ENCODE peak calls at places on chromosomes 12 and 14, in six cellular contexts. D is effector memory CD4-positive, alpha-beta T cell; V is MM.1S; O is cardiac muscle cell; I is cardiac fibroblast; J is brain microvascular endothelial cell. F is an unnamed sample.

GRCh38 chr14:21026988-21027315 is 2.1 kb upstream of the NDRG2 start:
- DNase-seq in O (no peak), V (no peak), I (peak; percentile 38), D (no peak), J (no peak), F (no peak)

GRCh38 chr12:96776908-96777307 is 130.1 kb upstream of the NEDD1 start:
- DNase-seq in O (no peak), J (no peak), D (no peak), I (no peak), V (peak; percentile 17), F (no peak)

GRCh38 chr14:57737598-57737997 is 128.3 kb downstream of the SLC35F4 start:
- DNase-seq in J (no peak), I (no peak), D (no peak), O (no peak), V (no peak), F (no peak)

GRCh38 chr12:64459388-64460024 is 7.6 kb downstream of the TBK1 start:
- DNase-seq in O (no peak), I (no peak), J (no peak), V (peak; percentile 23), D (no peak), F (no peak)

GRCh38 chr12:120252071-120252906 is 13.2 kb downstream of the PXN start:
- DNase-seq in D (peak; percentile 70), V (no peak), O (no peak), I (no peak), J (no peak), F (peak; percentile 87)

GRCh38 chr12:112153181-112153899 is 28.0 kb downstream of the TRAFD1 start:
- DNase-seq in O (no peak), J (no peak), I (no peak), D (no peak), V (no peak), F (no peak)

GRCh38 chr12:108430245-108430644 is 84.8 kb upstream of the FICD start:
- DNase-seq in O (no peak), I (peak; percentile 4), D (no peak), J (no peak), V (no peak), F (peak; percentile 5)

GRCh38 chr14:68268719-68269118 is 449.1 kb downstream of the RAD51B start:
- DNase-seq in O (no peak), V (no peak), J (no peak), D (no peak), I (peak; percentile 44), F (no peak)

GRCh38 chr12:55822228-55822627 is 4.4 kb downstream of the ORMDL2 start:
- DNase-seq in O (peak; percentile 42), D (no peak), V (no peak), I (no peak), J (no peak), F (no peak)

GRCh38 chr12:24480766-24481449 is 468.0 kb downstream of the BCAT1 start:
- DNase-seq in J (peak; percentile 22), I (no peak), D (no peak), V (no peak), O (no peak), F (no peak)

GRCh38 chr14:53391631-53392030 is 238.5 kb upstream of the DDHD1 start:
- DNase-seq in V (no peak), J (peak; percentile 75), I (peak; percentile 27), D (no peak), O (no peak), F (no peak)

GRCh38 chr12:64042901-64043300 is 179.2 kb downstream of the KICS2 start:
- DNase-seq in D (no peak), V (no peak), J (no peak), O (no peak), I (peak; percentile 83), F (no peak)

GRCh38 chr12:53051058-53051880 is 1.4 kb downstream of the TNS2 start:
- DNase-seq in J (peak; percentile 63), I (peak; percentile 75), O (no peak), D (no peak), V (no peak), F (no peak)

GRCh38 chr14:75442642-75443041 is 14.8 kb downstream of the JDP2 start:
- DNase-seq in J (no peak), V (no peak), I (peak; percentile 58), D (no peak), O (no peak), F (no peak)

GRCh38 chr12:120817559-120818330 is 86.4 kb downstream of the SPPL3 start:
- DNase-seq in I (no peak), D (no peak), V (no peak), O (no peak), J (no peak), F (no peak)

GRCh38 chr12:101995684-101996083 is 66.1 kb downstream of the WASHC3 start:
- DNase-seq in J (no peak), I (no peak), V (no peak), D (no peak), O (no peak), F (no peak)

GRCh38 chr12:58086006-58086405 is 144.6 kb downstream of the ATP23 start:
- DNase-seq in D (no peak), V (no peak), I (no peak), O (no peak), J (no peak), F (no peak)

GRCh38 chr14:75307700-75308379 is 29.2 kb downstream of the FOS start:
- DNase-seq in J (peak; percentile 73), D (peak; percentile 44), O (peak; percentile 94), I (peak; percentile 90), V (peak; percentile 44), F (peak; percentile 51)

GRCh38 chr14:101845496-101845895 is 84.0 kb downstream of the PPP2R5C start:
- DNase-seq in J (no peak), O (no peak), V (no peak), D (no peak), I (no peak), F (no peak)
- H3K4me3 ChIP-seq in J (no peak overlapping the region), O (no peak overlapping the region), V (no peak overlapping the region), D (no peak overlapping the region), I (no peak overlapping the region), F (no peak overlapping the region)

GRCh38 chr14:70803321-70804110 is 5.8 kb downstream of the MAP3K9 start:
- DNase-seq in O (no peak), I (no peak), D (no peak), V (no peak), J (no peak), F (no peak)
- H3K4me3 ChIP-seq in O (no peak overlapping the region), I (no peak overlapping the region), D (no peak overlapping the region), V (no peak overlapping the region), J (no peak overlapping the region), F (no peak overlapping the region)

DNA sequence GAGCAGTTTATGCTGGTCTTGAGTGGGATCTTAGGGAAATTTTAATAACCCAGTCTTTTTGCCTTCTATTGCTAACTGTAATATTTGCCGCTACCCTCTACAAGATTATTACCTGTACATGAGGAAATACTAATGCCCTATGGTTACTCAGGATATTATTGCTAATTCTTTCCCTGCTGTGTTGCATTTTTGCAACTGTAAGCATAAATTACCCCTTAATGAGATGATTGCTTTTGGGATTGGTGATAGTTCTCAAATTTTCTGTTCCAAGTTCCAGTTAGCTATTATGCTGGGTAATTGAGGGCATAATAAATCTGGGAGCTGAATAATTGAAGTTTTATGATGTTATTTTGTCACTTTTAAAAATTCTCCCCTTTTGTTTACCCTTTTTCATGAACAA is 22.0 kb downstream of the ATF7IP start:
- DNase-seq in D (no peak), I (no peak), J (no peak), V (no peak), O (no peak), F (no peak)
- H3K4me3 ChIP-seq in D (peak overlapping the region; percentile 38), I (no peak overlapping the region), J (no peak overlapping the region), V (no peak overlapping the region), O (no peak overlapping the region), F (no peak overlapping the region)

DNA sequence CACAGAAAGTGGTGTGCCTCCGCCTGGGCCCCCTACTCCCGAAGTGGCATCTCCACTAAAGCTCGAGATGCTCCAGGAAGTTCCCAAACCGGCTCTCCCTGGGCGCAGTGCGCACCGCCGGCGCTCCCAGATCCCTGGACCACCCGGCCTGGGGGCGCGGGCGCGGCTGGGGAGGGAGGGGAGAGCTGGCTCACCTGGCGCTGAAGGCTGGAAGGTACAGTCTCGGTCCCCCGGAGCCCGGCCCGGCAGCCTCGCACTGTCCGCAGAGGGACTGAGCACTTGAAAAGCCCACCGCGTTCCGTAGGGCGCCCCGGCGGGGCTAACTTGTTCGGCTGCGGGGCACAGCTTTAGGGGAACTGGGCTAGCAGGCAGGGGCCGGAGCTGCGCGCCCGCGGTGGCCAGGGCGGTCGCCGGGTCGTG is 558 bp downstream of the DBX2 start:
- DNase-seq in I (no peak), V (no peak), J (no peak), O (peak; percentile 11), D (no peak), F (no peak)
- H3K4me3 ChIP-seq in I (no peak overlapping the region), V (no peak overlapping the region), J (no peak overlapping the region), O (peak overlapping the region; percentile 52), D (no peak overlapping the region), F (no peak overlapping the region)

DNA sequence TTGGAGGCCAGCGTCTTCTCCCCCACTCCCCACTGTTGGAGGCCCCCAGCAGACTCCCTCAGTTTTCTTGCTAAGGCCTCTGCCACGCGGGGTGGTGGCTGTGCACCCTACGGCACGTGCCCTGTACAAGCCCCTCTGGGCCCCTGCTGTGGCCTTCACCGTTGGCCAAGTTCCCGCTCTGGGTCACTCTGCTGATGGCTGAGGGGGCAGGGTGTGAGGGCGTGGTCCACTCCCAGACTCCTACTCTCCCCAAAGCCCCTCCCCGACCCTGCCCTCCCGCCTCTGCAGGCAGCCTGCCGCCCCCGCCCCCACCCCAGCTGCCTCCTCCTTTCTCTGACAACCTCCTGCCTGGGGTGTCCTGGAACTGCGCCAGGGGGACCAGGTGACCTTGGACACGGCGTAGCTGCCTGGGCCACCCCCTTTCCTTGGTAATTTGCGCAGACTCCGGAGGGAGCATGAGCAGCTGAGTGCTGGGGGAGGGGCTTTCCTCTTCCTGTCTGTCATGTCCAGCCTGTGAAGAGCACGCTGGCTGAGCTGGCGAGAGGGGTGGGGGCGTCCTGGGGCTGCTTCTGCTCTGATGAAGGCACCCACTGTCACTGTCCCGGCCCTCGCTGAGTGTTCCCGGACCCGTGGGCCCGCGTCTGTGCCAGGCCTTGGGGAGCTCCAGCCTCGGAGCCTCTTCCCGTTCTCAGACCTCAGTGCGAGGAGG is 84.9 kb downstream of the KIF26A start:
- DNase-seq in D (no peak), V (no peak), I (no peak), J (no peak), O (peak; percentile 60), F (no peak)
- H3K4me3 ChIP-seq in D (no peak overlapping the region), V (no peak overlapping the region), I (no peak overlapping the region), J (no peak overlapping the region), O (no peak overlapping the region), F (no peak overlapping the region)

GRCh38 chr12:46938071-46938678 is 112.4 kb upstream of the SLC38A4 start:
- DNase-seq in I (no peak), O (no peak), J (no peak), D (no peak), V (no peak), F (no peak)
- H3K4me3 ChIP-seq in I (no peak overlapping the region), O (no peak overlapping the region), J (no peak overlapping the region), D (no peak overlapping the region), V (no peak overlapping the region), F (no peak overlapping the region)